ENCODE peak calls at places on chromosome 4, in seven cellular contexts. One of them, this sample, is unnamed.

GRCh38 chr4:173057906-173058305 is 110.7 kb upstream of the GALNT7 start:
- DNase-seq in sigmoid colon: no peak
- DNase-seq in breast epithelium: no peak
- DNase-seq in cardiac muscle cell: no peak
- DNase-seq in neuronal stem cell: no peak
- DNase-seq in dorsolateral prefrontal cortex: no peak
- DNase-seq in tibial nerve: no peak
- DNase-seq in this sample: no peak

GRCh38 chr4:48939785-48940184 is 33.2 kb upstream of the OCIAD2 start:
- DNase-seq in sigmoid colon: no peak
- DNase-seq in breast epithelium: no peak
- DNase-seq in cardiac muscle cell: peak
- DNase-seq in neuronal stem cell: no peak
- DNase-seq in dorsolateral prefrontal cortex: no peak
- DNase-seq in tibial nerve: no peak
- DNase-seq in this sample: no peak

GRCh38 chr4:126358041-126358440 is 1043.3 kb downstream of the FAT4 start:
- DNase-seq in sigmoid colon: no peak
- DNase-seq in breast epithelium: no peak
- DNase-seq in cardiac muscle cell: no peak
- DNase-seq in neuronal stem cell: no peak
- DNase-seq in dorsolateral prefrontal cortex: no peak
- DNase-seq in tibial nerve: no peak
- DNase-seq in this sample: no peak

GRCh38 chr4:142718981-142719380 is 127.1 kb downstream of the INPP4B start:
- DNase-seq in sigmoid colon: no peak
- DNase-seq in breast epithelium: no peak
- DNase-seq in cardiac muscle cell: no peak
- DNase-seq in neuronal stem cell: no peak
- DNase-seq in dorsolateral prefrontal cortex: no peak
- DNase-seq in tibial nerve: no peak
- DNase-seq in this sample: no peak

GRCh38 chr4:153722036-153722435 is 37.8 kb downstream of the RNF175 start:
- DNase-seq in sigmoid colon: no peak
- DNase-seq in breast epithelium: no peak
- DNase-seq in cardiac muscle cell: no peak
- DNase-seq in neuronal stem cell: no peak
- DNase-seq in dorsolateral prefrontal cortex: no peak
- DNase-seq in tibial nerve: no peak
- DNase-seq in this sample: no peak

GRCh38 chr4:57162499-57163019 is 52.4 kb upstream of the IGFBP7 start:
- DNase-seq in sigmoid colon: no peak
- DNase-seq in breast epithelium: no peak
- DNase-seq in cardiac muscle cell: no peak
- DNase-seq in neuronal stem cell: no peak
- DNase-seq in dorsolateral prefrontal cortex: no peak
- DNase-seq in tibial nerve: no peak
- DNase-seq in this sample: no peak

GRCh38 chr4:68892861-68893260 is 58.7 kb downstream of the UGT2A3 start:
- DNase-seq in sigmoid colon: no peak
- DNase-seq in breast epithelium: no peak
- DNase-seq in cardiac muscle cell: no peak
- DNase-seq in neuronal stem cell: no peak
- DNase-seq in dorsolateral prefrontal cortex: no peak
- DNase-seq in tibial nerve: no peak
- DNase-seq in this sample: no peak

GRCh38 chr4:56655209-56655626 is 25.9 kb downstream of the HOPX start:
- DNase-seq in sigmoid colon: peak
- DNase-seq in breast epithelium: no peak
- DNase-seq in cardiac muscle cell: peak
- DNase-seq in neuronal stem cell: no peak
- DNase-seq in dorsolateral prefrontal cortex: peak
- DNase-seq in tibial nerve: no peak
- DNase-seq in this sample: no peak

GRCh38 chr4:5504486-5504885 is 203.9 kb downstream of the EVC2 start:
- DNase-seq in sigmoid colon: no peak
- DNase-seq in breast epithelium: no peak
- DNase-seq in cardiac muscle cell: no peak
- DNase-seq in neuronal stem cell: no peak
- DNase-seq in dorsolateral prefrontal cortex: no peak
- DNase-seq in tibial nerve: no peak
- DNase-seq in this sample: no peak

GRCh38 chr4:8336412-8337075 is 67.0 kb downstream of the HTRA3 start:
- DNase-seq in sigmoid colon: peak
- DNase-seq in breast epithelium: no peak
- DNase-seq in cardiac muscle cell: peak
- DNase-seq in neuronal stem cell: no peak
- DNase-seq in dorsolateral prefrontal cortex: no peak
- DNase-seq in tibial nerve: no peak
- DNase-seq in this sample: no peak

GRCh38 chr4:94680131-94680862 is 77.5 kb upstream of the BMPR1B start:
- DNase-seq in sigmoid colon: no peak
- DNase-seq in breast epithelium: no peak
- DNase-seq in cardiac muscle cell: no peak
- DNase-seq in neuronal stem cell: no peak
- DNase-seq in dorsolateral prefrontal cortex: no peak
- DNase-seq in tibial nerve: no peak
- DNase-seq in this sample: no peak
- H3K27ac ChIP-seq in sigmoid colon: no peak
- H3K27ac ChIP-seq in breast epithelium: no peak
- H3K27ac ChIP-seq in cardiac muscle cell: no peak
- H3K27ac ChIP-seq in neuronal stem cell: no peak
- H3K27ac ChIP-seq in dorsolateral prefrontal cortex: no peak
- H3K27ac ChIP-seq in tibial nerve: no peak
- H3K27ac ChIP-seq in this sample: no peak

GRCh38 chr4:168577624-168578023 is 80.8 kb downstream of the PALLD start:
- DNase-seq in sigmoid colon: no peak
- DNase-seq in breast epithelium: no peak
- DNase-seq in cardiac muscle cell: no peak
- DNase-seq in neuronal stem cell: no peak
- DNase-seq in dorsolateral prefrontal cortex: no peak
- DNase-seq in tibial nerve: no peak
- DNase-seq in this sample: no peak

GRCh38 chr4:168573870-168574269 is 77.0 kb downstream of the PALLD start:
- DNase-seq in sigmoid colon: no peak
- DNase-seq in breast epithelium: no peak
- DNase-seq in cardiac muscle cell: no peak
- DNase-seq in neuronal stem cell: no peak
- DNase-seq in dorsolateral prefrontal cortex: no peak
- DNase-seq in tibial nerve: no peak
- DNase-seq in this sample: no peak

GRCh38 chr4:168575473-168575872 is 78.6 kb downstream of the PALLD start:
- DNase-seq in sigmoid colon: no peak
- DNase-seq in breast epithelium: no peak
- DNase-seq in cardiac muscle cell: no peak
- DNase-seq in neuronal stem cell: no peak
- DNase-seq in dorsolateral prefrontal cortex: no peak
- DNase-seq in tibial nerve: no peak
- DNase-seq in this sample: no peak

GRCh38 chr4:168572002-168572401 is 75.2 kb downstream of the PALLD start:
- DNase-seq in sigmoid colon: no peak
- DNase-seq in breast epithelium: no peak
- DNase-seq in cardiac muscle cell: no peak
- DNase-seq in neuronal stem cell: no peak
- DNase-seq in dorsolateral prefrontal cortex: no peak
- DNase-seq in tibial nerve: no peak
- DNase-seq in this sample: no peak

DNA sequence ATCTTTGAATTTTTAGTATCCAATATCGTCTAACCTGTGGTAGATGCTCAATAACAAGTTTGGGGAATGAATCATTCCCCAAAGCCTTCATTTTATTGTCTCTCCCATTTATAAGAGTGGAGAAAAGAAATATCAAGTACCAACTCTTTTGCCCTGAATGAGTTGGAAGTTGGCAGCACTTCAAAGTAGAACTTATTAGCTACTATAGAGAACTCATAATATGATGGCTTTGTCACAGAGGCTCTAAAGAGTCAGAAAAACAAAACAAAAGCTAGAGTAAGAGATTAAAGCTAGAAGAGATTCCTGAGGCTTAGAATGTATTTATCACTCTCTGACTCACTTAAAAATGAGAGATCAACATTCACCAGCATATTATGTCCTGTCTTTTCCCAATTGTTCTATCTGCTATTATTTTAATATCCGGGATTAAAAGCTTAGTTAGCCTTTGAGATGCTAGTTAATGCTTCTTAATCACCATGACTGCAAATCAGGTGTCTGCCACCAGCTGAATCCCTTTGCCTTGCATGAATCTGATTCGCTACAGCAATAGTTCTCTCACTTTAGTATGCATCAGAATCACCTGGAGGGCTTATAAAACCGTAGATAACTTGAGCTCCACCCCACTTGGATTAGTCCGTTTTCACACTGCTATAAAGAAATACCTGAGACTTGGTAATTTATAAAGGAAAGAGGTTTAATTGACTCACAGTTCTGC is 77.9 kb downstream of the PALLD start:
- DNase-seq in sigmoid colon: no peak
- DNase-seq in breast epithelium: no peak
- DNase-seq in cardiac muscle cell: no peak
- DNase-seq in neuronal stem cell: no peak
- DNase-seq in dorsolateral prefrontal cortex: no peak
- DNase-seq in tibial nerve: no peak
- DNase-seq in this sample: no peak
- H3K27ac ChIP-seq in sigmoid colon: no peak
- H3K27ac ChIP-seq in breast epithelium: no peak
- H3K27ac ChIP-seq in cardiac muscle cell: no peak
- H3K27ac ChIP-seq in neuronal stem cell: no peak
- H3K27ac ChIP-seq in dorsolateral prefrontal cortex: no peak
- H3K27ac ChIP-seq in tibial nerve: no peak
- H3K27ac ChIP-seq in this sample: no peak

GRCh38 chr4:111018231-111018630 is 395.4 kb upstream of the PITX2 start:
- DNase-seq in sigmoid colon: no peak
- DNase-seq in breast epithelium: no peak
- DNase-seq in cardiac muscle cell: no peak
- DNase-seq in neuronal stem cell: no peak
- DNase-seq in dorsolateral prefrontal cortex: no peak
- DNase-seq in tibial nerve: no peak
- DNase-seq in this sample: no peak

GRCh38 chr4:111014537-111014936 is 391.7 kb upstream of the PITX2 start:
- DNase-seq in sigmoid colon: no peak
- DNase-seq in breast epithelium: no peak
- DNase-seq in cardiac muscle cell: no peak
- DNase-seq in neuronal stem cell: no peak
- DNase-seq in dorsolateral prefrontal cortex: no peak
- DNase-seq in tibial nerve: no peak
- DNase-seq in this sample: no peak

GRCh38 chr4:111016416-111016815 is 393.5 kb upstream of the PITX2 start:
- DNase-seq in sigmoid colon: no peak
- DNase-seq in breast epithelium: no peak
- DNase-seq in cardiac muscle cell: no peak
- DNase-seq in neuronal stem cell: peak
- DNase-seq in dorsolateral prefrontal cortex: no peak
- DNase-seq in tibial nerve: no peak
- DNase-seq in this sample: no peak

GRCh38 chr4:111011458-111011857 is 388.6 kb upstream of the PITX2 start:
- DNase-seq in sigmoid colon: no peak
- DNase-seq in breast epithelium: no peak
- DNase-seq in cardiac muscle cell: no peak
- DNase-seq in neuronal stem cell: no peak
- DNase-seq in dorsolateral prefrontal cortex: no peak
- DNase-seq in tibial nerve: no peak
- DNase-seq in this sample: no peak

GRCh38 chr4:111013846-111014245 is 391.0 kb upstream of the PITX2 start:
- DNase-seq in sigmoid colon: no peak
- DNase-seq in breast epithelium: no peak
- DNase-seq in cardiac muscle cell: no peak
- DNase-seq in neuronal stem cell: no peak
- DNase-seq in dorsolateral prefrontal cortex: no peak
- DNase-seq in tibial nerve: no peak
- DNase-seq in this sample: no peak
- H3K27ac ChIP-seq in sigmoid colon: no peak
- H3K27ac ChIP-seq in breast epithelium: no peak
- H3K27ac ChIP-seq in cardiac muscle cell: no peak
- H3K27ac ChIP-seq in neuronal stem cell: no peak
- H3K27ac ChIP-seq in dorsolateral prefrontal cortex: no peak
- H3K27ac ChIP-seq in tibial nerve: no peak
- H3K27ac ChIP-seq in this sample: no peak

GRCh38 chr4:140305053-140305452 is 68.4 kb upstream of the SCOC start:
- DNase-seq in sigmoid colon: no peak
- DNase-seq in breast epithelium: no peak
- DNase-seq in cardiac muscle cell: no peak
- DNase-seq in neuronal stem cell: no peak
- DNase-seq in dorsolateral prefrontal cortex: no peak
- DNase-seq in tibial nerve: no peak
- DNase-seq in this sample: no peak

GRCh38 chr4:140312101-140312500 is 61.3 kb upstream of the SCOC start:
- DNase-seq in sigmoid colon: no peak
- DNase-seq in breast epithelium: no peak
- DNase-seq in cardiac muscle cell: no peak
- DNase-seq in neuronal stem cell: no peak
- DNase-seq in dorsolateral prefrontal cortex: no peak
- DNase-seq in tibial nerve: no peak
- DNase-seq in this sample: no peak

GRCh38 chr4:140315032-140315826 is 58.2 kb upstream of the SCOC start:
- DNase-seq in sigmoid colon: no peak
- DNase-seq in breast epithelium: no peak
- DNase-seq in cardiac muscle cell: no peak
- DNase-seq in neuronal stem cell: no peak
- DNase-seq in dorsolateral prefrontal cortex: no peak
- DNase-seq in tibial nerve: no peak
- DNase-seq in this sample: no peak

GRCh38 chr4:140308366-140309123 is 64.9 kb upstream of the SCOC start:
- DNase-seq in sigmoid colon: peak
- DNase-seq in breast epithelium: peak
- DNase-seq in cardiac muscle cell: peak
- DNase-seq in neuronal stem cell: no peak
- DNase-seq in dorsolateral prefrontal cortex: peak
- DNase-seq in tibial nerve: no peak
- DNase-seq in this sample: no peak

DNA sequence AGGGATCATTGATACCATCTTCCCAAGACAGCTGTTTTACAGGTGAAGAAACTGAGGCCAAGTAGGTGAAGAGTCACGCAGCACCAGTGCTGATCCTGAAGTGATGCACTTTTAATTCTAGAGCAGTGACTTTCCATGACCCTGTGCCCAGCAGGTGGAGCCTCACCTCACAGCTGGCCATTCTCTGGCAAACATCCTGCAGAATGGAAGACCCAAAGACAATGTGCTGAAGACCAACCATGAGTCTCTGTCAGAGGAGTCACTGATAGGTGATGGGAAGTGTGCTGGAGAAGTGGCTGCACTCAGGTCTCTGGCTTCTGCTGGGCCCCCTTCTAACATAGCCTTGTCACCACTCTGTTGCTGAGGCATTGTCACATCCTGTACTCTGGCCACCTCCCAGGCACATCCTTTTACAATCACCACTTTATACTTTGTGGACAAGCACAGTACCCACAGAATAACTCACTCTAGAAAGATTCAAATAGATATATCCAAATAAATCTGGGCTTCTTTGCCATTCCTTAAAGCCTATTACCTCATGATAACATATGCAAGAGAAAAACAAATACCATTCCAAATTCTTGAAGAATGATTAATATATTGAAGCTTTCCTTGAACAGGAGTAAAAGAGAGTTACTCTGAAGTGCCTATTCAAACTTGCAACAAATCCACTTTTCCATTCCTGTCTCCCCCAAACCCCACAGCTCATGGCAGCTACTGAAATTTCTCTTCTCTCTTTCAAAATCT is 64.1 kb upstream of the SCOC start:
- DNase-seq in sigmoid colon: no peak
- DNase-seq in breast epithelium: no peak
- DNase-seq in cardiac muscle cell: no peak
- DNase-seq in neuronal stem cell: no peak
- DNase-seq in dorsolateral prefrontal cortex: no peak
- DNase-seq in tibial nerve: no peak
- DNase-seq in this sample: no peak
- H3K27ac ChIP-seq in sigmoid colon: peak
- H3K27ac ChIP-seq in breast epithelium: peak
- H3K27ac ChIP-seq in cardiac muscle cell: peak
- H3K27ac ChIP-seq in neuronal stem cell: no peak
- H3K27ac ChIP-seq in dorsolateral prefrontal cortex: peak
- H3K27ac ChIP-seq in tibial nerve: no peak
- H3K27ac ChIP-seq in this sample: no peak

This sample was measured in substantia nigra.